ENCODE peak calls at places on chromosomes 11 and 22, in four cellular contexts. X, Z, P and S are unnamed samples.

GRCh38 chr22:19812910-19813309 is 41.8 kb downstream of the GNB1L start:
- DNase-seq in Z (no peak), X (peak), P (no peak), S (no peak)

GRCh38 chr22:39941661-39942060 is 18.5 kb upstream of the TMA7B start:
- DNase-seq in X (no peak), P (no peak), Z (peak), S (no peak)

GRCh38 chr22:35517769-35518530 is 22.7 kb upstream of the RASD2 start:
- DNase-seq in X (no peak), P (no peak), Z (no peak), S (no peak)

GRCh38 chr11:119343726-119344125 is 2.8 kb downstream of the MFRP start:
- DNase-seq in X (no peak), Z (no peak), P (no peak), S (no peak)

GRCh38 chr22:36898690-36899089 is 14.7 kb upstream of the CSF2RB start:
- DNase-seq in P (no peak), Z (no peak), X (no peak), S (no peak)

GRCh38 chr22:36858966-36859365 is 1.8 kb upstream of the NCF4 start:
- DNase-seq in X (no peak), Z (no peak), P (no peak), S (no peak)

GRCh38 chr11:73137262-73137941 is 4.7 kb downstream of the FCHSD2 start:
- DNase-seq in P (no peak), Z (no peak), X (no peak), S (no peak)

GRCh38 chr11:59259867-59260475 is 47.2 kb upstream of the MPEG1 start:
- DNase-seq in P (no peak), X (no peak), Z (no peak), S (no peak)

GRCh38 chr22:47591016-47591415 is 828.6 kb downstream of the TBC1D22A start:
- DNase-seq in P (no peak), Z (no peak), X (no peak), S (no peak)

GRCh38 chr22:24146190-24146616 is 35.1 kb upstream of the SUSD2 start:
- DNase-seq in P (peak), X (peak), Z (peak), S (no peak)

GRCh38 chr22:48057116-48057835 is 1294.8 kb downstream of the TBC1D22A start:
- DNase-seq in X (no peak), P (no peak), Z (no peak), S (no peak)

GRCh38 chr11:33530824-33531223 is 169.8 kb downstream of the C11orf91 start:
- DNase-seq in P (no peak), X (no peak), Z (no peak), S (no peak)

GRCh38 chr11:116065519-116065918 is 561.3 kb upstream of the CADM1 start:
- DNase-seq in X (no peak), Z (no peak), P (no peak), S (no peak)

GRCh38 chr22:43289551-43289963 is 53.6 kb downstream of the SCUBE1 start:
- DNase-seq in P (no peak), Z (no peak), X (no peak), S (no peak)

GRCh38 chr11:61820174-61820573 is 3.4 kb upstream of the FADS1 start:
- DNase-seq in P (no peak), Z (peak), X (no peak), S (no peak)

GRCh38 chr11:10503217-10503616 is 37.8 kb downstream of the RNF141 start:
- DNase-seq in P (no peak), X (no peak), Z (no peak), S (no peak)

GRCh38 chr22:37371491-37371890 is 55.8 kb downstream of the ELFN2 start:
- DNase-seq in X (no peak), P (no peak), Z (no peak), S (no peak)

GRCh38 chr22:17647452-17647851 is 8.9 kb downstream of the BCL2L13 start:
- DNase-seq in P (no peak), Z (no peak), X (no peak), S (no peak)

GRCh38 chr11:116808262-116809175 is 14.6 kb downstream of the APOA4 start:
- DNase-seq in Z (peak), X (no peak), P (no peak), S (no peak)

GRCh38 chr11:39236916-39237315 is 2222.5 kb downstream of the LRRC4C start:
- DNase-seq in X (no peak), P (no peak), Z (no peak), S (no peak)

GRCh38 chr22:50283821-50284220 is 13.6 kb upstream of the MAPK11 start:
- DNase-seq in Z (no peak), P (no peak), X (no peak), S (no peak)

GRCh38 chr11:128422576-128423370 is 164.6 kb downstream of the ETS1 start:
- DNase-seq in Z (no peak), P (no peak), X (no peak), S (no peak)

GRCh38 chr11:119371778-119372182 is 9.7 kb downstream of the USP2 start:
- DNase-seq in Z (no peak), X (no peak), P (no peak), S (no peak)

GRCh38 chr22:49574861-49575702 is 252.6 kb downstream of the BRD1 start:
- DNase-seq in X (no peak), P (no peak), Z (no peak), S (no peak)

GRCh38 chr11:64226507-64227051 is 505 bp downstream of the NUDT22 start:
- DNase-seq in X (no peak), P (peak), Z (peak), S (no peak)

GRCh38 chr11:76623171-76623883 is 47.2 kb downstream of the LRRC32 start:
- DNase-seq in Z (no peak), P (peak), X (no peak), S (no peak)

GRCh38 chr22:24077416-24077815 is 66.3 kb downstream of the CABIN1 start:
- DNase-seq in P (no peak), X (no peak), Z (no peak), S (no peak)

GRCh38 chr11:3933165-3933628 is 77.7 kb downstream of the STIM1 start:
- DNase-seq in Z (peak), P (no peak), X (no peak), S (no peak)

GRCh38 chr11:122123258-122123929 is 7.4 kb upstream of the BLID start:
- DNase-seq in P (no peak), Z (no peak), X (no peak), S (no peak)

GRCh38 chr11:126647735-126648134 is 292.2 kb downstream of the ST3GAL4 start:
- DNase-seq in P (no peak), X (no peak), Z (no peak), S (no peak)
- TF ChIP-seq ATF2 in P (no peak), X (no peak), Z (no peak), S (no peak)

GRCh38 chr11:36948445-36949171 is 350.6 kb upstream of the RAG2 start:
- DNase-seq in Z (no peak), P (no peak), X (no peak), S (no peak)

GRCh38 chr11:36945384-36945783 is 347.3 kb upstream of the RAG2 start:
- DNase-seq in X (no peak), Z (no peak), P (no peak), S (no peak)
- TF ChIP-seq RAD21 in X (no peak), Z (no peak), P (peak), S (peak)

GRCh38 chr11:118226294-118226693 is 1.5 kb upstream of the JAML start:
- DNase-seq in X (no peak), P (peak), Z (no peak), S (no peak)

GRCh38 chr11:118227865-118228785 is 3.3 kb upstream of the JAML start:
- DNase-seq in Z (no peak), X (no peak), P (no peak), S (no peak)

GRCh38 chr11:118230088-118230487 is 5.3 kb upstream of the JAML start:
- DNase-seq in Z (no peak), X (no peak), P (no peak), S (no peak)

GRCh38 chr11:118226781-118227180 is 2.0 kb upstream of the JAML start:
- DNase-seq in X (no peak), Z (no peak), P (no peak), S (no peak)

DNA sequence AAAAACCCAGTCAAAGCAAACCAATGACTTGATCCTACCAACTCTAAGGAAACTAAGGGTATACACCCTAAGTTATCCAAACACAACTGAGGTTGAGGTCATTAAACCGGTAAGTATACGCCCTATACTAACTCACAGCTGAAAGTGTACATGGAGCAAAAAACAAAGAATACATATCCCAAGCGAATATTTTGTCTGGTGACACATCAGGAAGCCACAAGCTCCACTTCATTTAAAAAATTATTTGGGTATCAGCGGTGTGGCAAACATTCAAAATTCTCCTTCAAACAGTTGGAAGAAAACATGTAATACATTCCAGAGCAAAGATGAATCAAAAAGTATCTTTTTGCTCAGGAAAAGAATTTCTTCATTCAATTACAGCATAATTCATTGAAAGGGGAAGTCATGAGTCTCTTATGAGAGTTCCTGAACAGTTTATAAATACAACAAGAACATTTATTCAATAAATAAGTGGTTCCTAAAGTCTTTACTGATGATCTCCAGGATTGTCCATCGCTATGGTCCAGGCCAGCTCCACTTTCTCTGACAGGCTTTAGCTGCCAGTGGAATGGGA is 4.5 kb upstream of the JAML start:
- DNase-seq in Z (no peak), P (no peak), X (no peak), S (no peak)
- TF ChIP-seq ATF2 in Z (no peak), P (no peak), X (no peak), S (no peak)

GRCh38 chr11:75237050-75237449 is 3.5 kb upstream of the TPBGL start:
- DNase-seq in Z (no peak), P (no peak), X (no peak), S (no peak)
- TF ChIP-seq RAD21 in Z (no peak), P (no peak), X (no peak), S (no peak)

DNA sequence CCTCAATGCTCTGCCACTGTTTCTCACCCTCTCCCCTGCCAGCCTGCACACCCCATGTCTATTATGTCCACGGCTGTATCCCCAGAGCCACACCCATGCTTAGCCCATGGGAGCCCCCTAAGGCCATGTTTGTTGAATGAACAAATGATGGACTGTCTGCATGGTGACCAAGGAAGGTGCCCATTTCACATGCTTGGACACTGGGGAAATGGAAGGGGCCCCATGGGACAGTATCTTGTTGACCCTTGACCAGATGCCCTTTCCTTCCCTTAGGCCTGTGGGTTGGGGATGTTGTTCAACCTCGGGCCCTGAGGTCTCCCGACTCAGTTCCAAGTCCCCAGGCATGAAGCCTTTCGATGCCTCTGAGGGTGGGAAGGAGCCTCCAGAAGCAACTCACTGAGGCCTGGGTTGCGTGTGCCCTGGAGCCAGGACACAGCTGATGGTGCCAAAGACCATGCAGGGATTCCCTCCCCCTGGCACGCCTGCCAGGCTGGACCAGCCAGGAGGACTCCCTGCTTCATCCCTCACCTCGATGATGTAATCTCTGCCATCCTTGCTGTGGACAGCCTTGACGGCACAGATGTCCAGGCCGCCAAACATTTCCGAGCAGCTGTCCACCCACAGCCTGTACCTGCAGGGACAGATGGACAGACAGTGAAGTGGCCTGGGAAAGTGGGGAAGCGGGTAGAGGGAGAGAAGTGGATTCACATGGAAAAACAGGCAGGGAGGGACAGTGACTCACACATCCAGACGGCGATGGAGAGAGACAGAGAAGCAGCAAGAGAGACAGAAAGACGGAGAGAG is 58.9 kb downstream of the FBXO7 start:
- DNase-seq in P (no peak), Z (no peak), X (no peak), S (no peak)
- TF ChIP-seq ATF2 in P (no peak), Z (no peak), X (no peak), S (no peak)